ENCODE peak calls at places on chromosome 9, in four cellular contexts. T, H, Q and U are unnamed samples.

GRCh38 chr9:135139366-135139965 is 52.0 kb downstream of the OLFM1 start:
- DNase-seq in T (no peak), H (no peak), Q (no peak), U (no peak)

GRCh38 chr9:93119953-93120845 is 13.9 kb downstream of the NINJ1 start:
- DNase-seq in T (peak), H (no peak), Q (peak), U (peak)

GRCh38 chr9:89756891-89757537 is 152.2 kb downstream of the GADD45G start:
- DNase-seq in T (no peak), H (no peak), Q (no peak), U (no peak)

GRCh38 chr9:74887041-74887980 is at the start of gene TRPM6:
- DNase-seq in T (peak), H (peak), Q (peak), U (peak)

GRCh38 chr9:121881920-121882500 is 211.1 kb downstream of the TTLL11 start:
- DNase-seq in T (no peak), H (no peak), Q (no peak), U (no peak)

GRCh38 chr9:36781532-36781931 is 208.8 kb downstream of the MELK start:
- DNase-seq in T (no peak), H (peak), Q (peak), U (peak)

GRCh38 chr9:129981180-129981907 is 61.6 kb downstream of the FNBP1 start:
- DNase-seq in T (no peak), H (no peak), Q (peak), U (no peak)

GRCh38 chr9:83521017-83521810 is 17.0 kb downstream of the FRMD3 start:
- DNase-seq in T (no peak), H (no peak), Q (no peak), U (no peak)

GRCh38 chr9:104633976-104634520 is 16.0 kb upstream of the OR13C9 start:
- DNase-seq in T (peak), H (no peak), Q (no peak), U (no peak)

GRCh38 chr9:135244751-135245221 is 157.3 kb downstream of the OLFM1 start:
- DNase-seq in T (no peak), H (no peak), Q (no peak), U (no peak)

GRCh38 chr9:81410201-81410600 is 279.1 kb downstream of the TLE1 start:
- DNase-seq in T (no peak), H (peak), Q (peak), U (peak)

GRCh38 chr9:135080286-135081263 is 6.9 kb upstream of the OLFM1 start:
- DNase-seq in T (no peak), H (no peak), Q (no peak), U (no peak)

GRCh38 chr9:128882677-128883590 is 1.0 kb downstream of the LRRC8A start:
- DNase-seq in T (peak), H (no peak), Q (no peak), U (no peak)

GRCh38 chr9:72579190-72579589 is 57.8 kb downstream of the TMC1 start:
- DNase-seq in T (peak), H (no peak), Q (peak), U (peak)

GRCh38 chr9:94882953-94883641 is 156.6 kb downstream of the AOPEP start:
- DNase-seq in T (no peak), H (no peak), Q (no peak), U (no peak)

GRCh38 chr9:38022995-38023394 is 46.0 kb downstream of the SHB start:
- DNase-seq in T (no peak), H (no peak), Q (no peak), U (no peak)

GRCh38 chr9:93325307-93326035 is 126.0 kb upstream of the FAM120A start:
- DNase-seq in T (no peak), H (no peak), Q (no peak), U (no peak)

GRCh38 chr9:27532046-27532445 is 2.4 kb upstream of the MOB3B start:
- DNase-seq in T (no peak), H (no peak), Q (no peak), U (no peak)

GRCh38 chr9:89022902-89023301 is 31.6 kb downstream of the S1PR3 start:
- DNase-seq in T (peak), H (no peak), Q (peak), U (peak)

GRCh38 chr9:91347370-91347769 is 14.3 kb downstream of the AUH start:
- DNase-seq in T (no peak), H (no peak), Q (no peak), U (no peak)

GRCh38 chr9:32589083-32589713 is 16.2 kb upstream of the NDUFB6 start:
- DNase-seq in T (no peak), H (peak), Q (peak), U (peak)

GRCh38 chr9:127982912-127983311 is 2.1 kb upstream of the EEIG1 start:
- DNase-seq in T (no peak), H (no peak), Q (no peak), U (no peak)

GRCh38 chr9:124077915-124078572 is 66.5 kb downstream of the LHX2 start:
- DNase-seq in T (no peak), H (no peak), Q (no peak), U (no peak)

GRCh38 chr9:114889802-114890224 is 40.6 kb downstream of the TNFSF8 start:
- DNase-seq in T (no peak), H (no peak), Q (no peak), U (no peak)

GRCh38 chr9:137383453-137384115 is 39.4 kb downstream of the EXD3 start:
- DNase-seq in T (peak), H (no peak), Q (no peak), U (no peak)

GRCh38 chr9:76717611-76718010 is 46.6 kb upstream of the PCA3 start:
- DNase-seq in T (no peak), H (no peak), Q (no peak), U (peak)

GRCh38 chr9:119961774-119962408 is 592.7 kb upstream of the BRINP1 start:
- DNase-seq in T (no peak), H (no peak), Q (peak), U (no peak)

GRCh38 chr9:34381323-34381722 is 4.6 kb upstream of the MYORG start:
- DNase-seq in T (no peak), H (no peak), Q (no peak), U (no peak)

GRCh38 chr9:131727184-131727785 is 12.6 kb downstream of the RAPGEF1 start:
- DNase-seq in T (no peak), H (no peak), Q (peak), U (peak)

GRCh38 chr9:21251638-21252037 is 11.8 kb upstream of the IFNA14 start:
- DNase-seq in T (no peak), H (no peak), Q (no peak), U (no peak)

GRCh38 chr9:90905822-90906221 is 104.2 kb downstream of the SYK start:
- DNase-seq in T (no peak), H (no peak), Q (no peak), U (no peak)

GRCh38 chr9:129629251-129629650 is 3.3 kb downstream of the NTMT1 start:
- DNase-seq in T (no peak), H (no peak), Q (no peak), U (no peak)

GRCh38 chr9:95516736-95517558 is at the start of gene PTCH1:
- DNase-seq in T (peak), H (no peak), Q (peak), U (no peak)

GRCh38 chr9:78365979-78366697 is 69.2 kb downstream of the PSAT1 start:
- DNase-seq in T (no peak), H (no peak), Q (peak), U (no peak)

GRCh38 chr9:5587024-5587423 is 41.9 kb upstream of the RIC1 start:
- DNase-seq in T (no peak), H (no peak), Q (peak), U (no peak)

GRCh38 chr9:126516561-126516935 is 97.2 kb upstream of the LMX1B start:
- DNase-seq in T (no peak), H (no peak), Q (no peak), U (no peak)

DNA sequence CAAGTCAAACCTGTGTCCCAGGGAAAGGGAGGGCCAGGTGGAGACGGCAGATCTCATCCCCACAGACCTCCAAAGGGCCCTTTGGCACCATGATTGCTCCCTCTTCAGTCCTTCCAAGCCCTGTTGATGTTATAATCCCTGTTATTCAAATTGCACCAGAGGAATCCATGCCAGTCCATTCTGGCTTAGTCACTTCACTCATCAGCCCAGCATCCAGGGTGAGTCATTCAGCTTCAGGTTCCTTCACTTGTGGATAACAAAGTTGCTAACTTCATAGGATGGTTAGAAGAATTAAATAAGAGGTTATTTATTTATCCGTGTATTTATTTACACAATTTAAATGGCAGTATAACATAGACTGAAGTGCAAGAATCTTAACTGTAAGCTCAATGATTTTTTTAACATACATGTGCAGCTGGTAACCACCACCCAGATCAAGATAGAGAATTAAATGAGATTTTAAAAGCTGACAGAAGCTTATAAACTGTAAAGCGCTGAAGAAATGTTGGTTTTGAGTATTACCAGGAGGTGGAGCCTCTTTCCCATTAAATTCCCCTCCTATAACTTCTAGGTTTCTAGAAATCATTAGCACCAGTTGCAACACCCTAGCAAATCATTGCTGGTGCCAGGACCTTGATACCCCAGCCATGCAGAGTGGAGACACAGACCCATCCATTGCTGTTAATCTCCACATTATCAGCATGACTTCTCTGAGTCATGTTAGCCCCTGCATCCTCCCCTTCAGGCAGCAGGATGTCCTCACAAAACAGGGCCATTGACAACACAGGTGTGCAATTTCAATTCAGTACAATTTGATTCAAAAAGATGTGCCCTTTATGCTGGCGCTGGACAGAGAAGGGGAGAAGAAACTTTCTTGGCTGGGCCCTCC is 77.4 kb downstream of the SEC61B start:
- DNase-seq in T (no peak), H (peak), Q (peak), U (peak)
- TF ChIP-seq CTCF in T (no peak), H (no peak), Q (peak), U (peak)

GRCh38 chr9:3942351-3942750 is 357.5 kb downstream of the GLIS3 start:
- DNase-seq in T (no peak), H (no peak), Q (no peak), U (no peak)

GRCh38 chr9:3939820-3940219 is 360.0 kb downstream of the GLIS3 start:
- DNase-seq in T (no peak), H (no peak), Q (no peak), U (no peak)

GRCh38 chr9:3936520-3937235 is 363.2 kb downstream of the GLIS3 start:
- DNase-seq in T (peak), H (no peak), Q (no peak), U (no peak)

GRCh38 chr9:3946840-3947239 is 353.0 kb downstream of the GLIS3 start:
- DNase-seq in T (no peak), H (no peak), Q (no peak), U (no peak)

GRCh38 chr9:3941758-3942157 is 358.1 kb downstream of the GLIS3 start:
- DNase-seq in T (no peak), H (no peak), Q (no peak), U (no peak)
- H3K4me3 ChIP-seq in T (no peak), H (no peak), Q (no peak), U (no peak)

DNA sequence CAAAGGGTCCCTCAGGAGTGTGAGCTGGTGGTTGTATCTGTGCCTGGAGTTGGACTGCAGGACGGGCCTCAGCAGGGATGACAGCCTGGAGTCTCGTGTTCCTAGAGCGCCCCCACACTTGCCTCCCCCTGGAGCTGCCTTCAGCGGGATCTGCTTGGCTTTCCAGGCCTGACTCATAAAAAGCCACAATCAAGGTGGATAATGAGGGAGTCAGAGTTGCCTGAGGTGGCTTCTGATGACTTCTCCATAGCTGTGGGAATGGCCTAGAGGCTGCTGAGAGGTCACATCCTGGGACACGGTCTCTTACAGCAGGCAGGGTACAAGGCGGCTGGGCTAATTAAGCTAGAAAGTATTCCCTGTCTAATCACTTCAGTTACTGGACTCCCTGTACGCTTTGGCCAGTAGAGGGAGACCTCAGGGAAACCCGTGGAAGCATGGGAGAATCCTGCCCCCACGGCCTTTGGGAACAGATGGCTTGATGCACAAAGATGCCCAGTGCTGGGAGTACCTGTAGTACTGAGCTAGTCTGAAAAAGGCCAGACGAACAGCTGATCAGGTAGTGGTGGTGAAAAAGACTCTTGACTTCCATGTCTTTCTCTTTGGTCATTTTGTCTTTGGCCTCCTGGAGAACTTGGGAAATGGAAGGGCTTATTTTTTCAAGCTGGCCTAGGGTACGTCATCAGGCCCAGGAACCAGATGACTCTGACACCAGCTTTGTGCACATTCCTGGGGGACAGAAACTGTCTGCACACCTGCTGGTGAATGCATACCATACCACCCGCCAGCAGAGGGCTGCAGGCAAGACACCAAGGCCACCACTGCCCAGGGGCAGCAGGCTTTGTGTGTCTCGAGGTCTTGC is 16.1 kb upstream of the FRRS1L start:
- DNase-seq in T (no peak), H (no peak), Q (peak), U (no peak)
- TF ChIP-seq CTCF in T (no peak), H (peak), Q (peak), U (peak)

GRCh38 chr9:82431121-82431520 is 442.5 kb downstream of the SPATA31D1 start:
- DNase-seq in T (no peak), H (no peak), Q (no peak), U (no peak)
- H3K4me3 ChIP-seq in T (no peak), H (no peak), Q (no peak), U (no peak)